ENCODE peak calls at places on chromosomes 2 and 18, in five cellular contexts. P is GM12865, E is A549, K is ascending aorta, Y is stomach. D is an unnamed sample.

GRCh38 chr2:241422350-241422749 is 66.3 kb downstream of the FARP2 start:
- DNase-seq in P (no peak), E (no peak), K (no peak), Y (no peak), D (no peak)

GRCh38 chr2:160257015-160257741 is 57.1 kb upstream of the ITGB6 start:
- DNase-seq in P (no peak), E (no peak), K (no peak), Y (no peak), D (no peak)

GRCh38 chr2:172533687-172534086 is 22.2 kb upstream of the PDK1 start:
- DNase-seq in P (no peak), E (no peak), K (no peak), Y (no peak), D (no peak)

GRCh38 chr2:236706288-236706687 is 136.7 kb downstream of the ACKR3 start:
- DNase-seq in P (no peak), E (no peak), K (no peak), Y (peak; percentile 70), D (no peak)

GRCh38 chr2:138475394-138475793 is 26.2 kb upstream of the SPOPL start:
- DNase-seq in P (peak; percentile 50), E (no peak), K (no peak), Y (no peak), D (no peak)

GRCh38 chr18:25557006-25557405 is 205.0 kb upstream of the ZNF521 start:
- DNase-seq in P (no peak), E (no peak), K (no peak), Y (no peak), D (no peak)

GRCh38 chr18:24631238-24632025 is 171.0 kb downstream of the HRH4 start:
- DNase-seq in P (no peak), E (no peak), K (no peak), Y (no peak), D (no peak)

GRCh38 chr2:197759013-197759412 is 26.1 kb downstream of the BOLL start:
- DNase-seq in P (no peak), E (no peak), K (no peak), Y (no peak), D (no peak)

GRCh38 chr2:142954488-142954887 is 77.0 kb downstream of the KYNU start:
- DNase-seq in P (no peak), E (no peak), K (no peak), Y (no peak), D (no peak)

GRCh38 chr18:28576941-28577340 is 400.0 kb upstream of the CDH2 start:
- DNase-seq in P (no peak), E (no peak), K (no peak), Y (no peak), D (no peak)

GRCh38 chr2:40004336-40004735 is 225.3 kb upstream of the THUMPD2 start:
- DNase-seq in P (no peak), E (no peak), K (no peak), Y (no peak), D (no peak)

GRCh38 chr2:40332096-40332826 is 119.6 kb downstream of the SLC8A1 start:
- DNase-seq in P (no peak), E (peak; percentile 5), K (no peak), Y (no peak), D (no peak)

GRCh38 chr2:236257171-236257570 is 7.0 kb downstream of the ASB18 start:
- DNase-seq in P (no peak), E (no peak), K (no peak), Y (no peak), D (peak; percentile 63)

GRCh38 chr2:72137498-72138010 is 10.1 kb downstream of the CYP26B1 start:
- DNase-seq in P (peak; percentile 52), E (peak; percentile 88), K (no peak), Y (peak; percentile 64), D (no peak)

GRCh38 chr2:240981871-240982800 is 16.3 kb upstream of the SNED1 start:
- DNase-seq in P (no peak), E (no peak), K (peak; percentile 6), Y (no peak), D (no peak)

GRCh38 chr18:61742555-61743429 is 150.0 kb downstream of the RNF152 start:
- DNase-seq in P (no peak), E (no peak), K (peak; percentile 23), Y (no peak), D (no peak)

GRCh38 chr2:140108706-140109472 is 1328.7 kb upstream of the NXPH2 start:
- DNase-seq in P (no peak), E (no peak), K (no peak), Y (no peak), D (no peak)

GRCh38 chr18:22489694-22490093 is 72.0 kb upstream of the CTAGE1 start:
- DNase-seq in P (no peak), E (no peak), K (no peak), Y (no peak), D (no peak)

GRCh38 chr18:9147440-9148238 is 11.1 kb downstream of the ANKRD12 start:
- DNase-seq in P (peak; percentile 85), E (peak; percentile 41), K (no peak), Y (no peak), D (no peak)

GRCh38 chr18:77400561-77400960 is 150.9 kb downstream of the GALR1 start:
- DNase-seq in P (no peak), E (no peak), K (no peak), Y (no peak), D (no peak)

GRCh38 chr2:60972889-60973656 is 44.4 kb upstream of the PEX13 start:
- DNase-seq in P (no peak), E (no peak), K (no peak), Y (no peak), D (no peak)

GRCh38 chr2:100483892-100484291 is 13.6 kb downstream of the NMS start:
- DNase-seq in P (no peak), E (no peak), K (no peak), Y (no peak), D (no peak)

GRCh38 chr18:2655153-2655953 is at the start of gene SMCHD1:
- DNase-seq in P (peak; percentile 94), E (peak; percentile 27), K (peak; percentile 66), Y (peak; percentile 92), D (peak; percentile 94)

GRCh38 chr2:82992948-82993347 is 1466.1 kb downstream of the SUCLG1 start:
- DNase-seq in P (no peak), E (no peak), K (no peak), Y (no peak), D (no peak)

GRCh38 chr2:127537142-127537541 is 1.7 kb downstream of the MYO7B start:
- DNase-seq in P (no peak), E (no peak), K (no peak), Y (no peak), D (no peak)

GRCh38 chr2:71664161-71664560 is 210.8 kb downstream of the DYSF start:
- DNase-seq in P (no peak), E (no peak), K (no peak), Y (no peak), D (peak; percentile 68)

GRCh38 chr18:21703241-21703820 is 1.2 kb downstream of the ABHD3 start:
- DNase-seq in P (peak; percentile 70), E (peak; percentile 8), K (no peak), Y (peak; percentile 34), D (no peak)

GRCh38 chr2:240962371-240963064 is 35.9 kb upstream of the SNED1 start:
- DNase-seq in P (no peak), E (no peak), K (no peak), Y (peak; percentile 26), D (peak; percentile 85)

GRCh38 chr2:174776223-174776622 is 12.0 kb upstream of the CHRNA1 start:
- DNase-seq in P (no peak), E (no peak), K (no peak), Y (no peak), D (no peak)

GRCh38 chr2:44100351-44100750 is 68.3 kb upstream of the PPM1B start:
- DNase-seq in P (peak; percentile 19), E (peak; percentile 15), K (peak; percentile 33), Y (peak; percentile 38), D (no peak)

GRCh38 chr2:237060518-237061312 is 25.0 kb upstream of the COPS8 start:
- DNase-seq in P (peak; percentile 71), E (peak; percentile 49), K (no peak), Y (peak; percentile 54), D (no peak)

GRCh38 chr2:7880561-7880960 is 801.3 kb upstream of the ID2 start:
- DNase-seq in P (no peak), E (no peak), K (no peak), Y (no peak), D (no peak)

GRCh38 chr2:231687133-231687852 is 21.0 kb upstream of the PTMA start:
- DNase-seq in P (peak; percentile 71), E (peak; percentile 70), K (no peak), Y (peak; percentile 72), D (no peak)

GRCh38 chr2:124798551-124798950 is 773.5 kb downstream of the CNTNAP5 start:
- DNase-seq in P (no peak), E (no peak), K (no peak), Y (no peak), D (no peak)

GRCh38 chr2:124805060-124805459 is 780.0 kb downstream of the CNTNAP5 start:
- DNase-seq in P (peak; percentile 77), E (no peak), K (no peak), Y (no peak), D (no peak)

GRCh38 chr2:124810132-124810531 is 785.0 kb downstream of the CNTNAP5 start:
- DNase-seq in P (peak; percentile 37), E (no peak), K (no peak), Y (no peak), D (no peak)

DNA sequence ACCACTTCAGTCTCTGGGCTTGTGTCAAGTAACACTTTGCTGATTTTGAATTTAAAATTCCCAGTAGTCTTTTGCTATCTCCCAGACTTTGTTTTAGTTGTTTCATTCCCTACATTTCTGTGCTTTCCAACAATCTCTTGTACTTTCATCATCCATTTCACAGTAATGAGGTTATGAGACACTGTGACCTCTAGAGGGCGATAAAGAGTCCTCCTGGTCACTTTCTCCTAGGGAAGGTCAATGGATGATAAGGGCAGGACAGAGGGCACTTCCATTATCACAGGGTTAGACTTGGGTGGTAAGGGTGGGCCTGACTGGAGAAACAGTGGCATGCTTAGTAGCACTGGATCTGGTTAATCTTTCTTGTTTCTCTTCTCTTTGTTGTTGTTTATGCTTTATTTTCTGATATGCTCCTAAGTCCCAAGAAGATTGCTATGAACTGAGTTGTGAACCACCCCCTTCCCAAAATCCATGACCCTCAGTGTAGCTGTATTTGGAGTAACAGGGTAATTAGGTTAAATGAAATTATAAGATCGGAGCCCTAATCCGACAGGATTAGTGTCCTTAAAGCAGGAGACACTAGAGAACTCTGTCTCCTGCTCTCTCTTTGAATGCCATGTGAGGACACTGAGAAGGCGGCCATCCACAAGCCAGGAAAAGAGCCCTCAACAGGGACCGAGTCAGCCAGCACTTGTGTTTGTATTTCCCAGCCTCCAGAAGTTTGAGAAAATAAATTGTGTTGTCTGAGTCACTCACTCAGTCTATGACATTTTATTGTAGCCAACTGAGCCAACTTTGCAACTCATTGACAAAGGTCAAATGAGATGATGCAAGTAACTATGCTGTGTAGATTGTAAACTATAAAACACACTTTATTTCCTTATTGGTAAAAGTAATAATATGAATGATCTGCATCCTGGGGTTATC is 779.2 kb downstream of the CNTNAP5 start:
- DNase-seq in P (peak; percentile 36), E (peak; percentile 6), K (no peak), Y (no peak), D (no peak)
- TF ChIP-seq CTCF in P (peak; percentile 70), E (peak; percentile 11), K (peak; percentile 29), Y (no peak), D (peak; percentile 46)

GRCh38 chr18:50829644-50830043 is 9.8 kb upstream of the MRO start:
- DNase-seq in P (no peak), E (no peak), K (no peak), Y (no peak), D (no peak)
- TF ChIP-seq CTCF in P (no peak), E (no peak), K (no peak), Y (no peak), D (no peak)

GRCh38 chr18:50151876-50152275 is 43.1 kb downstream of the MYO5B start:
- DNase-seq in P (no peak), E (no peak), K (no peak), Y (no peak), D (no peak)
- TF ChIP-seq CTCF in P (no peak), E (no peak), K (no peak), Y (no peak), D (no peak)

GRCh38 chr2:12998701-12999100 is 282.0 kb downstream of the TRIB2 start:
- DNase-seq in P (no peak), E (no peak), K (no peak), Y (no peak), D (no peak)
- TF ChIP-seq CTCF in P (no peak), E (no peak), K (no peak), Y (no peak), D (no peak)

D was measured in osteocyte.